ENCODE peak calls at places on chromosomes 5 and 9, in seven cellular contexts. One of them, this sample, is unnamed.

GRCh38 chr5:171673328-171673727 is 112.3 kb upstream of the SMIM23 start:
- DNase-seq in osteocyte: peak
- DNase-seq in AG10803: no peak
- DNase-seq in CD4-positive, alpha-beta T cell: no peak
- DNase-seq in A549: no peak
- DNase-seq in tibial nerve: peak
- DNase-seq in stomach: no peak
- DNase-seq in this sample: no peak

GRCh38 chr9:14277202-14277601 is 36.7 kb downstream of the NFIB start:
- DNase-seq in A549: peak
- DNase-seq in osteocyte: no peak
- DNase-seq in CD4-positive, alpha-beta T cell: no peak
- DNase-seq in AG10803: peak
- DNase-seq in tibial nerve: no peak
- DNase-seq in stomach: no peak
- DNase-seq in this sample: no peak

GRCh38 chr9:88532320-88532719 is 2.7 kb upstream of the NXNL2 start:
- DNase-seq in stomach: no peak
- DNase-seq in CD4-positive, alpha-beta T cell: no peak
- DNase-seq in osteocyte: no peak
- DNase-seq in AG10803: peak
- DNase-seq in A549: peak
- DNase-seq in tibial nerve: no peak
- DNase-seq in this sample: no peak

GRCh38 chr5:56545016-56545415 is 270.3 kb upstream of the MAP3K1 start:
- DNase-seq in AG10803: no peak
- DNase-seq in tibial nerve: no peak
- DNase-seq in osteocyte: no peak
- DNase-seq in stomach: no peak
- DNase-seq in CD4-positive, alpha-beta T cell: no peak
- DNase-seq in A549: no peak
- DNase-seq in this sample: no peak

GRCh38 chr5:79878721-79879336 is 112.2 kb downstream of the MTX3 start:
- DNase-seq in osteocyte: no peak
- DNase-seq in AG10803: no peak
- DNase-seq in tibial nerve: no peak
- DNase-seq in CD4-positive, alpha-beta T cell: no peak
- DNase-seq in A549: peak
- DNase-seq in stomach: no peak
- DNase-seq in this sample: no peak

GRCh38 chr5:91367374-91367773 is 15.7 kb downstream of the ARRDC3 start:
- DNase-seq in stomach: no peak
- DNase-seq in AG10803: no peak
- DNase-seq in A549: no peak
- DNase-seq in tibial nerve: no peak
- DNase-seq in CD4-positive, alpha-beta T cell: no peak
- DNase-seq in osteocyte: no peak
- DNase-seq in this sample: no peak

GRCh38 chr5:135492319-135492626 is 40.1 kb upstream of the TIFAB start:
- DNase-seq in osteocyte: no peak
- DNase-seq in tibial nerve: no peak
- DNase-seq in CD4-positive, alpha-beta T cell: no peak
- DNase-seq in stomach: no peak
- DNase-seq in AG10803: no peak
- DNase-seq in A549: no peak
- DNase-seq in this sample: no peak

GRCh38 chr9:134301387-134302129 is 24.7 kb upstream of the RXRA start:
- DNase-seq in osteocyte: no peak
- DNase-seq in CD4-positive, alpha-beta T cell: no peak
- DNase-seq in AG10803: no peak
- DNase-seq in stomach: no peak
- DNase-seq in tibial nerve: no peak
- DNase-seq in A549: no peak
- DNase-seq in this sample: peak

GRCh38 chr5:43631182-43631910 is 28.4 kb downstream of the NNT start:
- DNase-seq in AG10803: peak
- DNase-seq in CD4-positive, alpha-beta T cell: no peak
- DNase-seq in A549: peak
- DNase-seq in stomach: peak
- DNase-seq in osteocyte: no peak
- DNase-seq in tibial nerve: peak
- DNase-seq in this sample: no peak

GRCh38 chr5:133870661-133871060 is 97.8 kb downstream of the C5orf15 start:
- DNase-seq in AG10803: peak
- DNase-seq in osteocyte: no peak
- DNase-seq in tibial nerve: no peak
- DNase-seq in CD4-positive, alpha-beta T cell: no peak
- DNase-seq in A549: no peak
- DNase-seq in stomach: no peak
- DNase-seq in this sample: no peak

GRCh38 chr9:111399772-111400563 is 69.9 kb upstream of the OR2K2 start:
- DNase-seq in tibial nerve: no peak
- DNase-seq in AG10803: peak
- DNase-seq in osteocyte: no peak
- DNase-seq in stomach: peak
- DNase-seq in CD4-positive, alpha-beta T cell: no peak
- DNase-seq in A549: peak
- DNase-seq in this sample: no peak

GRCh38 chr9:34406219-34406618 is 29.5 kb upstream of the MYORG start:
- DNase-seq in CD4-positive, alpha-beta T cell: no peak
- DNase-seq in tibial nerve: no peak
- DNase-seq in stomach: no peak
- DNase-seq in A549: no peak
- DNase-seq in osteocyte: no peak
- DNase-seq in AG10803: no peak
- DNase-seq in this sample: no peak

GRCh38 chr5:177018341-177018740 is 4.2 kb upstream of the ZNF346 start:
- DNase-seq in CD4-positive, alpha-beta T cell: no peak
- DNase-seq in stomach: no peak
- DNase-seq in osteocyte: no peak
- DNase-seq in A549: peak
- DNase-seq in AG10803: no peak
- DNase-seq in tibial nerve: no peak
- DNase-seq in this sample: no peak

GRCh38 chr5:108398964-108399363 is 17.1 kb upstream of the FBXL17 start:
- DNase-seq in CD4-positive, alpha-beta T cell: no peak
- DNase-seq in stomach: no peak
- DNase-seq in A549: no peak
- DNase-seq in tibial nerve: no peak
- DNase-seq in AG10803: no peak
- DNase-seq in osteocyte: no peak
- DNase-seq in this sample: no peak

GRCh38 chr5:177409043-177409801 is at the start of gene F12:
- DNase-seq in A549: no peak
- DNase-seq in CD4-positive, alpha-beta T cell: no peak
- DNase-seq in osteocyte: no peak
- DNase-seq in stomach: no peak
- DNase-seq in tibial nerve: no peak
- DNase-seq in AG10803: no peak
- DNase-seq in this sample: no peak

GRCh38 chr5:35644543-35644942 is 26.9 kb downstream of the SPEF2 start:
- DNase-seq in osteocyte: no peak
- DNase-seq in tibial nerve: no peak
- DNase-seq in A549: peak
- DNase-seq in AG10803: no peak
- DNase-seq in CD4-positive, alpha-beta T cell: no peak
- DNase-seq in stomach: no peak
- DNase-seq in this sample: no peak

GRCh38 chr9:133754187-133754586 is 16.0 kb upstream of the SARDH start:
- DNase-seq in CD4-positive, alpha-beta T cell: no peak
- DNase-seq in AG10803: no peak
- DNase-seq in A549: no peak
- DNase-seq in tibial nerve: no peak
- DNase-seq in osteocyte: peak
- DNase-seq in stomach: no peak
- DNase-seq in this sample: no peak

GRCh38 chr5:133063965-133064364 is 12.2 kb downstream of the HSPA4 start:
- DNase-seq in CD4-positive, alpha-beta T cell: no peak
- DNase-seq in osteocyte: no peak
- DNase-seq in AG10803: no peak
- DNase-seq in A549: no peak
- DNase-seq in stomach: no peak
- DNase-seq in tibial nerve: no peak
- DNase-seq in this sample: no peak

GRCh38 chr5:138985256-138985655 is 110.1 kb upstream of the LRRTM2 start:
- DNase-seq in A549: no peak
- DNase-seq in tibial nerve: no peak
- DNase-seq in AG10803: no peak
- DNase-seq in stomach: peak
- DNase-seq in CD4-positive, alpha-beta T cell: no peak
- DNase-seq in osteocyte: no peak
- DNase-seq in this sample: no peak

GRCh38 chr9:99259231-99259918 is 37.3 kb downstream of the SEC61B start:
- DNase-seq in tibial nerve: peak
- DNase-seq in osteocyte: no peak
- DNase-seq in stomach: peak
- DNase-seq in A549: no peak
- DNase-seq in AG10803: peak
- DNase-seq in CD4-positive, alpha-beta T cell: peak
- DNase-seq in this sample: peak

GRCh38 chr9:104794070-104794469 is 30.1 kb downstream of the NIPSNAP3B start:
- DNase-seq in A549: no peak
- DNase-seq in tibial nerve: no peak
- DNase-seq in osteocyte: no peak
- DNase-seq in AG10803: no peak
- DNase-seq in stomach: no peak
- DNase-seq in CD4-positive, alpha-beta T cell: no peak
- DNase-seq in this sample: no peak

DNA sequence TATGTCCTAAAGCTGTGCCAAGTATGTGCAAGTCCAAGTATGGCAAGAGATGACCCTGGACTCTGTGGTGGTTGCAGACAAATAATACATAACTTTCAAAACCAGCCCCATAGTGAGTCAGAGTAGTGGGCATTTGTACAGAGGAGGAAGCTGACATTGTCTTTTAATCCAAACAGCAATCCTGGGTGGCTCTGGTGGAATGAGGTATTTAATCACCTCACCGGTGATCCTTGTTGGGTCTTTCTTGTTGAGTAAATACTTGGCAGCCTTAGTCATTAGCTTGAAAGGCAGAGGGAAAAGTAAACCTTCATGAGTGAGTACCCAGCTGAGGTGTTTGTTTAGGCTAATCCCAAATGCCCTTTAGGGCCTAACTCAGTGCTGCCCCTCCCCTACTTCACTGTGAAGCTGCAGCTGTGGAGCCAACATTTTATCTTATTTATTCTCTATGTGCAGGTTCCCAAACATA is 148.7 kb upstream of the SLC12A2 start:
- DNase-seq in A549: peak
- DNase-seq in tibial nerve: no peak
- DNase-seq in osteocyte: no peak
- DNase-seq in stomach: peak
- DNase-seq in CD4-positive, alpha-beta T cell: no peak
- DNase-seq in AG10803: peak
- DNase-seq in this sample: no peak
- TF ChIP-seq CTCF in A549: peak
- TF ChIP-seq CTCF in tibial nerve: no peak
- TF ChIP-seq CTCF in osteocyte: no peak
- TF ChIP-seq CTCF in stomach: peak
- TF ChIP-seq CTCF in CD4-positive, alpha-beta T cell: no peak
- TF ChIP-seq CTCF in AG10803: no peak
- TF ChIP-seq CTCF in this sample: no peak

GRCh38 chr5:2701592-2701991 is 49.9 kb downstream of the IRX2 start:
- DNase-seq in AG10803: no peak
- DNase-seq in A549: no peak
- DNase-seq in osteocyte: peak
- DNase-seq in stomach: no peak
- DNase-seq in CD4-positive, alpha-beta T cell: no peak
- DNase-seq in tibial nerve: no peak
- DNase-seq in this sample: no peak
- TF ChIP-seq CTCF in AG10803: no peak
- TF ChIP-seq CTCF in A549: no peak
- TF ChIP-seq CTCF in osteocyte: no peak
- TF ChIP-seq CTCF in stomach: no peak
- TF ChIP-seq CTCF in CD4-positive, alpha-beta T cell: no peak
- TF ChIP-seq CTCF in tibial nerve: no peak
- TF ChIP-seq CTCF in this sample: no peak

DNA sequence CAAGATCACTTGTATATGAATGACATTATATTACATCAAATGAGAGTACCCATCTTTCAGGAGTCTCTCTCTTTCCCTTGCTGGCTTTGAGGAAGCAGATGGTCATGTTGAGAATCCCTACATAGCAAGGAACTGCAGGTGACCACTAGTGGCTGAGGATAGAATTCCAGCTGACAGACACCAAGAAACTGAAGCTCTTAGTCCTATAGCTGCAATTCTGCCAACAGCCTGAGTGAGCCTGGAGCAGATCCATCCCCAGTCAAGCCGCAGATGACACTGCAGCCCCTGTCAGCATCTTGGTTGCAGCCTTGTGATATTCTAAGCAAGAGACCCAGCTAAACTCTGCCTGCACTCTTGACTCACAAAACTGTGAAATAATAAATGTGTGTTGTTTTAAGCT is 531.5 kb downstream of the CSNK1G3 start:
- DNase-seq in stomach: no peak
- DNase-seq in tibial nerve: no peak
- DNase-seq in osteocyte: no peak
- DNase-seq in CD4-positive, alpha-beta T cell: no peak
- DNase-seq in A549: peak
- DNase-seq in AG10803: no peak
- DNase-seq in this sample: no peak
- TF ChIP-seq CTCF in stomach: no peak
- TF ChIP-seq CTCF in tibial nerve: no peak
- TF ChIP-seq CTCF in osteocyte: no peak
- TF ChIP-seq CTCF in CD4-positive, alpha-beta T cell: no peak
- TF ChIP-seq CTCF in A549: no peak
- TF ChIP-seq CTCF in AG10803: no peak
- TF ChIP-seq CTCF in this sample: peak

GRCh38 chr5:168211245-168211644 is 80.2 kb upstream of the WWC1 start:
- DNase-seq in osteocyte: no peak
- DNase-seq in AG10803: no peak
- DNase-seq in CD4-positive, alpha-beta T cell: no peak
- DNase-seq in A549: no peak
- DNase-seq in stomach: no peak
- DNase-seq in tibial nerve: no peak
- DNase-seq in this sample: no peak
- TF ChIP-seq CTCF in osteocyte: no peak
- TF ChIP-seq CTCF in AG10803: no peak
- TF ChIP-seq CTCF in CD4-positive, alpha-beta T cell: no peak
- TF ChIP-seq CTCF in A549: no peak
- TF ChIP-seq CTCF in stomach: no peak
- TF ChIP-seq CTCF in tibial nerve: no peak
- TF ChIP-seq CTCF in this sample: no peak

DNA sequence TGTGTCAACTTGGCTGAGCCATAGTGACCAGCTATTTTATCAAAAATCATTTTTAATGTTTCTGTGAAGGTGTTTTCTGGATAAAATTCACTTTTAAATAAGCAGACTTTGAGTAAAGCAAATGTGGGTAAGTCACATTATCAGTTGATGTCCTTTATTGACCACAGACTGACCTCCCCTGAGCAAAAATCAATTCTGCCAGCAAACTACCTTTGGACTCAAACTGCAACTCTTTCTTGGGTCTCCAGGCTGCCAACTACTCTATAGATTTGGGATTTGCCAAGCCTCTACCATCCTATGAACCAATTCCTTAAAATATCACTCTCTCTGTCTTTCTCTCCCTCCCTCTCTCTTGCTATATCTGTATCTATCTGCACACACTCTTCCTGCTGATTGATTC is 1571.7 kb upstream of the NUDT12 start:
- DNase-seq in CD4-positive, alpha-beta T cell: no peak
- DNase-seq in A549: no peak
- DNase-seq in stomach: no peak
- DNase-seq in AG10803: no peak
- DNase-seq in osteocyte: no peak
- DNase-seq in tibial nerve: no peak
- DNase-seq in this sample: no peak
- TF ChIP-seq CTCF in CD4-positive, alpha-beta T cell: no peak
- TF ChIP-seq CTCF in A549: no peak
- TF ChIP-seq CTCF in stomach: no peak
- TF ChIP-seq CTCF in AG10803: no peak
- TF ChIP-seq CTCF in osteocyte: no peak
- TF ChIP-seq CTCF in tibial nerve: no peak
- TF ChIP-seq CTCF in this sample: no peak